ENCODE peak calls at places on chromosome 20, in eight cellular contexts. One of them, this sample, is unnamed.

GRCh38 chr20:51042657-51043247 is 19.8 kb upstream of the KCNG1 start:
- DNase-seq in GM12865: no peak
- DNase-seq in Peyer's patch: no peak
- DNase-seq in stomach: no peak
- DNase-seq in OCI-LY7: no peak
- DNase-seq in astrocyte of the spinal cord: no peak
- DNase-seq in fibroblast of mammary gland: no peak
- DNase-seq in foreskin fibroblast: no peak
- DNase-seq in this sample: no peak

GRCh38 chr20:33732166-33732970 is 572 bp downstream of the ZNF341 start:
- DNase-seq in fibroblast of mammary gland: peak; percentile 73
- DNase-seq in astrocyte of the spinal cord: peak; percentile 78
- DNase-seq in OCI-LY7: peak; percentile 93
- DNase-seq in GM12865: no peak
- DNase-seq in foreskin fibroblast: no peak
- DNase-seq in stomach: peak; percentile 90
- DNase-seq in Peyer's patch: peak; percentile 81
- DNase-seq in this sample: no peak

GRCh38 chr20:59047938-59048680 is 5.5 kb upstream of the PRELID3B start:
- DNase-seq in foreskin fibroblast: no peak
- DNase-seq in OCI-LY7: no peak
- DNase-seq in Peyer's patch: no peak
- DNase-seq in fibroblast of mammary gland: peak; percentile 63
- DNase-seq in stomach: no peak
- DNase-seq in astrocyte of the spinal cord: peak; percentile 38
- DNase-seq in GM12865: no peak
- DNase-seq in this sample: no peak

GRCh38 chr20:34365765-34366213 is 2.7 kb downstream of the ITCH start:
- DNase-seq in fibroblast of mammary gland: no peak
- DNase-seq in OCI-LY7: peak; percentile 83
- DNase-seq in stomach: no peak
- DNase-seq in GM12865: peak; percentile 85
- DNase-seq in foreskin fibroblast: no peak
- DNase-seq in astrocyte of the spinal cord: no peak
- DNase-seq in Peyer's patch: peak; percentile 43
- DNase-seq in this sample: no peak

GRCh38 chr20:47150403-47151152 is 205.9 kb downstream of the ZMYND8 start:
- DNase-seq in Peyer's patch: no peak
- DNase-seq in stomach: peak; percentile 64
- DNase-seq in OCI-LY7: peak; percentile 73
- DNase-seq in astrocyte of the spinal cord: peak; percentile 76
- DNase-seq in fibroblast of mammary gland: peak; percentile 79
- DNase-seq in GM12865: peak; percentile 37
- DNase-seq in foreskin fibroblast: peak; percentile 55
- DNase-seq in this sample: peak; percentile 84

GRCh38 chr20:3613821-3614440 is 49.3 kb downstream of the GFRA4 start:
- DNase-seq in astrocyte of the spinal cord: peak; percentile 4
- DNase-seq in fibroblast of mammary gland: peak; percentile 19
- DNase-seq in foreskin fibroblast: peak; percentile 9
- DNase-seq in stomach: no peak
- DNase-seq in GM12865: no peak
- DNase-seq in Peyer's patch: no peak
- DNase-seq in OCI-LY7: no peak
- DNase-seq in this sample: no peak

GRCh38 chr20:44866703-44867335 is 18.7 kb upstream of the YWHAB start:
- DNase-seq in foreskin fibroblast: no peak
- DNase-seq in Peyer's patch: no peak
- DNase-seq in astrocyte of the spinal cord: no peak
- DNase-seq in fibroblast of mammary gland: peak; percentile 10
- DNase-seq in GM12865: peak; percentile 30
- DNase-seq in stomach: no peak
- DNase-seq in OCI-LY7: no peak
- DNase-seq in this sample: no peak

GRCh38 chr20:41694796-41695195 is 76.6 kb upstream of the CHD6 start:
- DNase-seq in GM12865: no peak
- DNase-seq in fibroblast of mammary gland: no peak
- DNase-seq in Peyer's patch: no peak
- DNase-seq in OCI-LY7: no peak
- DNase-seq in astrocyte of the spinal cord: no peak
- DNase-seq in stomach: no peak
- DNase-seq in foreskin fibroblast: no peak
- DNase-seq in this sample: no peak

GRCh38 chr20:59912609-59913008 is 20.8 kb downstream of the SYCP2 start:
- DNase-seq in GM12865: peak; percentile 10
- DNase-seq in foreskin fibroblast: no peak
- DNase-seq in OCI-LY7: no peak
- DNase-seq in stomach: no peak
- DNase-seq in astrocyte of the spinal cord: no peak
- DNase-seq in fibroblast of mammary gland: no peak
- DNase-seq in Peyer's patch: no peak
- DNase-seq in this sample: no peak

GRCh38 chr20:8523684-8524083 is 391.6 kb downstream of the PLCB1 start:
- DNase-seq in GM12865: no peak
- DNase-seq in foreskin fibroblast: no peak
- DNase-seq in stomach: no peak
- DNase-seq in Peyer's patch: no peak
- DNase-seq in fibroblast of mammary gland: no peak
- DNase-seq in astrocyte of the spinal cord: no peak
- DNase-seq in OCI-LY7: peak; percentile 33
- DNase-seq in this sample: no peak

GRCh38 chr20:44643596-44644383 is 7.7 kb downstream of the ADA start:
- DNase-seq in astrocyte of the spinal cord: peak; percentile 92
- DNase-seq in stomach: peak; percentile 49
- DNase-seq in fibroblast of mammary gland: peak; percentile 79
- DNase-seq in foreskin fibroblast: peak; percentile 45
- DNase-seq in OCI-LY7: peak; percentile 50
- DNase-seq in Peyer's patch: peak; percentile 66
- DNase-seq in GM12865: peak; percentile 53
- DNase-seq in this sample: peak; percentile 95

GRCh38 chr20:51428451-51429143 is 113.9 kb downstream of the NFATC2 start:
- DNase-seq in Peyer's patch: no peak
- DNase-seq in GM12865: no peak
- DNase-seq in astrocyte of the spinal cord: peak; percentile 28
- DNase-seq in foreskin fibroblast: peak; percentile 24
- DNase-seq in stomach: peak; percentile 63
- DNase-seq in fibroblast of mammary gland: peak; percentile 17
- DNase-seq in OCI-LY7: no peak
- DNase-seq in this sample: peak; percentile 59

GRCh38 chr20:22700387-22700786 is 116.0 kb upstream of the FOXA2 start:
- DNase-seq in GM12865: no peak
- DNase-seq in foreskin fibroblast: no peak
- DNase-seq in Peyer's patch: no peak
- DNase-seq in fibroblast of mammary gland: peak; percentile 49
- DNase-seq in astrocyte of the spinal cord: peak; percentile 47
- DNase-seq in OCI-LY7: no peak
- DNase-seq in stomach: no peak
- DNase-seq in this sample: peak; percentile 79

GRCh38 chr20:58201616-58202015 is 26.8 kb downstream of the ANKRD60 start:
- DNase-seq in OCI-LY7: no peak
- DNase-seq in stomach: no peak
- DNase-seq in foreskin fibroblast: no peak
- DNase-seq in GM12865: no peak
- DNase-seq in fibroblast of mammary gland: no peak
- DNase-seq in astrocyte of the spinal cord: no peak
- DNase-seq in Peyer's patch: no peak
- DNase-seq in this sample: no peak

GRCh38 chr20:10763117-10763516 is 89.3 kb upstream of the JAG1 start:
- DNase-seq in foreskin fibroblast: no peak
- DNase-seq in astrocyte of the spinal cord: peak; percentile 9
- DNase-seq in GM12865: peak; percentile 13
- DNase-seq in fibroblast of mammary gland: no peak
- DNase-seq in OCI-LY7: no peak
- DNase-seq in Peyer's patch: no peak
- DNase-seq in stomach: no peak
- DNase-seq in this sample: peak; percentile 54

GRCh38 chr20:14878676-14879019 is 541.2 kb upstream of the FLRT3 start:
- DNase-seq in foreskin fibroblast: no peak
- DNase-seq in fibroblast of mammary gland: no peak
- DNase-seq in astrocyte of the spinal cord: no peak
- DNase-seq in GM12865: no peak
- DNase-seq in stomach: no peak
- DNase-seq in OCI-LY7: no peak
- DNase-seq in Peyer's patch: no peak
- DNase-seq in this sample: no peak

GRCh38 chr20:10672579-10673127 is 1.1 kb downstream of the JAG1 start:
- DNase-seq in fibroblast of mammary gland: peak; percentile 66
- DNase-seq in OCI-LY7: peak; percentile 24
- DNase-seq in GM12865: peak; percentile 71
- DNase-seq in stomach: peak; percentile 71
- DNase-seq in Peyer's patch: no peak
- DNase-seq in astrocyte of the spinal cord: peak; percentile 69
- DNase-seq in foreskin fibroblast: peak; percentile 52
- DNase-seq in this sample: peak; percentile 57

GRCh38 chr20:37991506-37992302 is 41.6 kb downstream of the TTI1 start:
- DNase-seq in stomach: no peak
- DNase-seq in OCI-LY7: no peak
- DNase-seq in fibroblast of mammary gland: no peak
- DNase-seq in astrocyte of the spinal cord: no peak
- DNase-seq in Peyer's patch: no peak
- DNase-seq in foreskin fibroblast: no peak
- DNase-seq in GM12865: peak; percentile 12
- DNase-seq in this sample: no peak
- H3K4me3 ChIP-seq in stomach: no peak overlapping the region
- H3K4me3 ChIP-seq in OCI-LY7: no peak overlapping the region
- H3K4me3 ChIP-seq in fibroblast of mammary gland: no peak overlapping the region
- H3K4me3 ChIP-seq in astrocyte of the spinal cord: no peak overlapping the region
- H3K4me3 ChIP-seq in Peyer's patch: no peak overlapping the region
- H3K4me3 ChIP-seq in foreskin fibroblast: no peak overlapping the region
- H3K4me3 ChIP-seq in GM12865: no peak overlapping the region
- H3K4me3 ChIP-seq in this sample: no peak overlapping the region

GRCh38 chr20:61661583-61661982 is 404.1 kb downstream of the TAF4 start:
- DNase-seq in OCI-LY7: no peak
- DNase-seq in stomach: no peak
- DNase-seq in astrocyte of the spinal cord: no peak
- DNase-seq in foreskin fibroblast: no peak
- DNase-seq in Peyer's patch: no peak
- DNase-seq in fibroblast of mammary gland: no peak
- DNase-seq in GM12865: no peak
- DNase-seq in this sample: no peak

GRCh38 chr20:61662946-61663460 is 402.7 kb downstream of the TAF4 start:
- DNase-seq in Peyer's patch: no peak
- DNase-seq in stomach: no peak
- DNase-seq in astrocyte of the spinal cord: no peak
- DNase-seq in GM12865: no peak
- DNase-seq in OCI-LY7: no peak
- DNase-seq in foreskin fibroblast: no peak
- DNase-seq in fibroblast of mammary gland: no peak
- DNase-seq in this sample: no peak

GRCh38 chr20:61661025-61661424 is 404.7 kb downstream of the TAF4 start:
- DNase-seq in stomach: no peak
- DNase-seq in fibroblast of mammary gland: no peak
- DNase-seq in GM12865: no peak
- DNase-seq in OCI-LY7: no peak
- DNase-seq in astrocyte of the spinal cord: no peak
- DNase-seq in Peyer's patch: no peak
- DNase-seq in foreskin fibroblast: no peak
- DNase-seq in this sample: no peak

GRCh38 chr20:61663521-61664425 is 401.9 kb downstream of the TAF4 start:
- DNase-seq in astrocyte of the spinal cord: no peak
- DNase-seq in foreskin fibroblast: no peak
- DNase-seq in Peyer's patch: no peak
- DNase-seq in GM12865: no peak
- DNase-seq in fibroblast of mammary gland: no peak
- DNase-seq in stomach: no peak
- DNase-seq in OCI-LY7: no peak
- DNase-seq in this sample: no peak

GRCh38 chr20:61662226-61662945 is 403.3 kb downstream of the TAF4 start:
- DNase-seq in astrocyte of the spinal cord: no peak
- DNase-seq in foreskin fibroblast: no peak
- DNase-seq in stomach: no peak
- DNase-seq in fibroblast of mammary gland: no peak
- DNase-seq in GM12865: no peak
- DNase-seq in Peyer's patch: no peak
- DNase-seq in OCI-LY7: no peak
- DNase-seq in this sample: no peak
- TF ChIP-seq CTCF in astrocyte of the spinal cord: peak; percentile 26
- TF ChIP-seq CTCF in foreskin fibroblast: no peak
- TF ChIP-seq CTCF in stomach: no peak
- TF ChIP-seq CTCF in fibroblast of mammary gland: peak; percentile 5
- TF ChIP-seq CTCF in GM12865: no peak
- TF ChIP-seq CTCF in Peyer's patch: no peak
- TF ChIP-seq CTCF in OCI-LY7: no peak
- TF ChIP-seq CTCF in this sample: no peak

GRCh38 chr20:43262341-43262740 is 72.6 kb upstream of the PTPRT start:
- DNase-seq in stomach: no peak
- DNase-seq in foreskin fibroblast: no peak
- DNase-seq in astrocyte of the spinal cord: no peak
- DNase-seq in Peyer's patch: no peak
- DNase-seq in OCI-LY7: no peak
- DNase-seq in GM12865: no peak
- DNase-seq in fibroblast of mammary gland: no peak
- DNase-seq in this sample: no peak
- H3K4me3 ChIP-seq in stomach: no peak overlapping the region
- H3K4me3 ChIP-seq in foreskin fibroblast: no peak overlapping the region
- H3K4me3 ChIP-seq in astrocyte of the spinal cord: no peak overlapping the region
- H3K4me3 ChIP-seq in Peyer's patch: no peak overlapping the region
- H3K4me3 ChIP-seq in OCI-LY7: no peak overlapping the region
- H3K4me3 ChIP-seq in GM12865: no peak overlapping the region
- H3K4me3 ChIP-seq in fibroblast of mammary gland: no peak overlapping the region
- H3K4me3 ChIP-seq in this sample: no peak overlapping the region

GRCh38 chr20:61918548-61918947 is 147.1 kb downstream of the TAF4 start:
- DNase-seq in foreskin fibroblast: no peak
- DNase-seq in stomach: no peak
- DNase-seq in fibroblast of mammary gland: no peak
- DNase-seq in OCI-LY7: no peak
- DNase-seq in astrocyte of the spinal cord: no peak
- DNase-seq in GM12865: no peak
- DNase-seq in Peyer's patch: no peak
- DNase-seq in this sample: no peak
- TF ChIP-seq CTCF in foreskin fibroblast: no peak
- TF ChIP-seq CTCF in stomach: no peak
- TF ChIP-seq CTCF in fibroblast of mammary gland: no peak
- TF ChIP-seq CTCF in OCI-LY7: peak; percentile 44
- TF ChIP-seq CTCF in astrocyte of the spinal cord: no peak
- TF ChIP-seq CTCF in GM12865: no peak
- TF ChIP-seq CTCF in Peyer's patch: no peak
- TF ChIP-seq CTCF in this sample: no peak

DNA sequence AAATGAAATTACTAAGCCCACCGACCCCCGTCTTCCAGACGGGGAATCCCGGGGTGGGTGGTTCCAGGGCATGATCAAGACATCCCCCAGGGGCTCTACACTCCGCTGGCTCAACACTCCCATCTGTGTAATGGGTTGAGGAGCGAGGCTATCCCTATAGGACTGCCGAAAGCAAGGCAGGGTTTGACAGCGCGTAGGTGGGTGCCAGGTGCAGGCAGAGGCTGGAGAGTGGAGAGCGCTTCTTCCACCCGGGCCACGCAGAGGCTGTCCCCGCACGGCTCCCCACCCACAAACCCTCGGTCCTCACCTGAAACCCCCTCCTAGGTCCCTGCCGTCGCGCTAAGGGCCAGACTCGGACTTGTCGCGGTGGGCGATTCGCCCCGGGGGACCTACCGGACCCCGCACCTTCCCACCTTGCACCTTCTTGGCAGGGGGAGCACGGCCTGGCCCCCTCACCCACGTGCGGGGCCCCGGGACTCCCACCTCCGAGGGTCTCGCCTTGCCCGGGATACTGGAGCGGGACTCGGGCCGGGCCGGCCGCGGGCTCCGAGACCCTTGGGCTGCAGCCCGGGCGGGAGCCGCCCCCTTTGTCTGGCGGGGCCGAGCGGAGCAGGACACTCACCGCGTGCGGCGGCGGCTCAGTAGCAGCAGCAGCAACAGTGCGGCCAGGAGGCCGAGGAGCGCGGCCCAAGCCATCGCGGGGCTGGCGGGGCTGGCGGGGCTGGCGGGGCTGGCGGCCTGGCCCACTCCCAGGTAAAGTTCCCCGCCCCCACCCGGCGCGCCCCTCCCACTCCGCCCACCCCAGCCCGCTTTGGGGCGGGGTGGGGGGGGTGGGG is at the start of gene PTGIS:
- DNase-seq in GM12865: no peak
- DNase-seq in OCI-LY7: no peak
- DNase-seq in fibroblast of mammary gland: no peak
- DNase-seq in Peyer's patch: no peak
- DNase-seq in stomach: peak; percentile 25
- DNase-seq in foreskin fibroblast: no peak
- DNase-seq in astrocyte of the spinal cord: no peak
- DNase-seq in this sample: no peak
- H3K4me3 ChIP-seq in GM12865: no peak within 1 kb of the TSS
- H3K4me3 ChIP-seq in OCI-LY7: no peak within 1 kb of the TSS
- H3K4me3 ChIP-seq in fibroblast of mammary gland: peak within 1 kb of the TSS; percentile 54
- H3K4me3 ChIP-seq in Peyer's patch: peak within 1 kb of the TSS; percentile 22
- H3K4me3 ChIP-seq in stomach: peak within 1 kb of the TSS; percentile 50
- H3K4me3 ChIP-seq in foreskin fibroblast: peak within 1 kb of the TSS; percentile 83
- H3K4me3 ChIP-seq in astrocyte of the spinal cord: peak within 1 kb of the TSS; percentile 56
- H3K4me3 ChIP-seq in this sample: peak within 1 kb of the TSS; percentile 67